ENCODE peak calls at places on chromosomes 2 and 18, in ten cellular contexts. One of them, this sample, is unnamed.
A peak's percentile ranks its signal among the peaks of the same experiment; 100 is the strongest.

GRCh38 chr2:181785677-181786344 is 105.5 kb upstream of the NEUROD1 start:
- DNase-seq in AG09309: peak; percentile 83
- DNase-seq in GM12865: no peak
- DNase-seq in AG09319: peak; percentile 60
- DNase-seq in mammary epithelial cell: peak; percentile 88
- DNase-seq in foreskin fibroblast: peak; percentile 69
- DNase-seq in stomach: no peak
- DNase-seq in body of pancreas: no peak
- DNase-seq in HFF-Myc: peak; percentile 67
- DNase-seq in colonic mucosa: no peak
- DNase-seq in this sample: no peak

GRCh38 chr18:9673296-9674251 is 34.5 kb upstream of the RAB31 start:
- DNase-seq in AG09319: peak; percentile 35
- DNase-seq in GM12865: peak; percentile 96
- DNase-seq in mammary epithelial cell: peak; percentile 99
- DNase-seq in colonic mucosa: peak; percentile 61
- DNase-seq in AG09309: no peak
- DNase-seq in foreskin fibroblast: peak; percentile 77
- DNase-seq in HFF-Myc: no peak
- DNase-seq in stomach: peak; percentile 74
- DNase-seq in body of pancreas: peak; percentile 94
- DNase-seq in this sample: peak; percentile 54

GRCh38 chr2:117272975-117273671 is 541.4 kb upstream of the DDX18 start:
- DNase-seq in AG09309: no peak
- DNase-seq in HFF-Myc: no peak
- DNase-seq in GM12865: no peak
- DNase-seq in AG09319: no peak
- DNase-seq in foreskin fibroblast: no peak
- DNase-seq in mammary epithelial cell: no peak
- DNase-seq in colonic mucosa: no peak
- DNase-seq in stomach: no peak
- DNase-seq in body of pancreas: no peak
- DNase-seq in this sample: no peak

GRCh38 chr2:96700086-96700485 is 39.8 kb downstream of the LMAN2L start:
- DNase-seq in body of pancreas: no peak
- DNase-seq in foreskin fibroblast: no peak
- DNase-seq in GM12865: no peak
- DNase-seq in mammary epithelial cell: no peak
- DNase-seq in AG09319: no peak
- DNase-seq in colonic mucosa: no peak
- DNase-seq in stomach: no peak
- DNase-seq in HFF-Myc: no peak
- DNase-seq in AG09309: no peak
- DNase-seq in this sample: no peak

GRCh38 chr2:169324581-169325260 is 37.6 kb downstream of the LRP2 start:
- DNase-seq in foreskin fibroblast: no peak
- DNase-seq in AG09309: no peak
- DNase-seq in body of pancreas: no peak
- DNase-seq in HFF-Myc: no peak
- DNase-seq in mammary epithelial cell: no peak
- DNase-seq in colonic mucosa: no peak
- DNase-seq in stomach: no peak
- DNase-seq in GM12865: no peak
- DNase-seq in AG09319: no peak
- DNase-seq in this sample: no peak

GRCh38 chr2:219707496-219708285 is 80.3 kb downstream of the SLC4A3 start:
- DNase-seq in mammary epithelial cell: no peak
- DNase-seq in colonic mucosa: no peak
- DNase-seq in body of pancreas: no peak
- DNase-seq in AG09309: no peak
- DNase-seq in foreskin fibroblast: no peak
- DNase-seq in stomach: no peak
- DNase-seq in HFF-Myc: no peak
- DNase-seq in AG09319: no peak
- DNase-seq in GM12865: no peak
- DNase-seq in this sample: no peak

GRCh38 chr2:79887747-79888374 is 375.0 kb downstream of the CTNNA2 start:
- DNase-seq in AG09309: peak; percentile 2
- DNase-seq in AG09319: peak; percentile 24
- DNase-seq in foreskin fibroblast: peak; percentile 25
- DNase-seq in HFF-Myc: peak; percentile 25
- DNase-seq in mammary epithelial cell: peak; percentile 25
- DNase-seq in body of pancreas: peak; percentile 57
- DNase-seq in stomach: no peak
- DNase-seq in colonic mucosa: peak; percentile 34
- DNase-seq in GM12865: peak; percentile 59
- DNase-seq in this sample: peak; percentile 16

GRCh38 chr18:27121108-27121507 is 64.0 kb downstream of the CHST9 start:
- DNase-seq in body of pancreas: no peak
- DNase-seq in GM12865: no peak
- DNase-seq in foreskin fibroblast: no peak
- DNase-seq in stomach: no peak
- DNase-seq in AG09309: no peak
- DNase-seq in mammary epithelial cell: peak; percentile 49
- DNase-seq in AG09319: no peak
- DNase-seq in colonic mucosa: no peak
- DNase-seq in HFF-Myc: no peak
- DNase-seq in this sample: no peak

GRCh38 chr2:187299122-187299906 is 148.7 kb downstream of the CALCRL start:
- DNase-seq in HFF-Myc: peak; percentile 22
- DNase-seq in colonic mucosa: no peak
- DNase-seq in AG09309: no peak
- DNase-seq in GM12865: peak; percentile 24
- DNase-seq in stomach: no peak
- DNase-seq in mammary epithelial cell: no peak
- DNase-seq in body of pancreas: no peak
- DNase-seq in AG09319: no peak
- DNase-seq in foreskin fibroblast: no peak
- DNase-seq in this sample: no peak

GRCh38 chr2:70948350-70949003 is 12.8 kb downstream of the ATP6V1B1 start:
- DNase-seq in AG09309: no peak
- DNase-seq in foreskin fibroblast: peak; percentile 62
- DNase-seq in GM12865: peak; percentile 65
- DNase-seq in body of pancreas: peak; percentile 81
- DNase-seq in mammary epithelial cell: peak; percentile 50
- DNase-seq in AG09319: peak; percentile 42
- DNase-seq in HFF-Myc: peak; percentile 44
- DNase-seq in colonic mucosa: peak; percentile 85
- DNase-seq in stomach: peak; percentile 83
- DNase-seq in this sample: peak; percentile 85

GRCh38 chr18:32470713-32471633 is at the start of gene GAREM1:
- DNase-seq in mammary epithelial cell: peak; percentile 97
- DNase-seq in body of pancreas: peak; percentile 98
- DNase-seq in AG09309: peak; percentile 88
- DNase-seq in foreskin fibroblast: peak; percentile 97
- DNase-seq in stomach: peak; percentile 96
- DNase-seq in AG09319: peak; percentile 96
- DNase-seq in colonic mucosa: peak; percentile 95
- DNase-seq in HFF-Myc: peak; percentile 78
- DNase-seq in GM12865: peak; percentile 93
- DNase-seq in this sample: peak; percentile 79
- TF ChIP-seq CTCF in mammary epithelial cell: peak; percentile 71
- TF ChIP-seq CTCF in body of pancreas: peak; percentile 96
- TF ChIP-seq CTCF in AG09309: peak; percentile 62
- TF ChIP-seq CTCF in foreskin fibroblast: peak; percentile 61
- TF ChIP-seq CTCF in stomach: no peak
- TF ChIP-seq CTCF in AG09319: peak; percentile 61
- TF ChIP-seq CTCF in colonic mucosa: peak; percentile 38
- TF ChIP-seq CTCF in HFF-Myc: peak; percentile 33
- TF ChIP-seq CTCF in GM12865: peak; percentile 43
- TF ChIP-seq CTCF in this sample: peak; percentile 50

GRCh38 chr2:158459161-158460003 is 2.6 kb downstream of the PKP4 start:
- DNase-seq in AG09319: no peak
- DNase-seq in colonic mucosa: no peak
- DNase-seq in foreskin fibroblast: no peak
- DNase-seq in mammary epithelial cell: peak; percentile 28
- DNase-seq in HFF-Myc: no peak
- DNase-seq in GM12865: no peak
- DNase-seq in stomach: no peak
- DNase-seq in body of pancreas: no peak
- DNase-seq in AG09309: no peak
- DNase-seq in this sample: no peak

GRCh38 chr2:158457092-158457825 is 507 bp downstream of the PKP4 start:
- DNase-seq in mammary epithelial cell: peak; percentile 73
- DNase-seq in body of pancreas: peak; percentile 60
- DNase-seq in HFF-Myc: no peak
- DNase-seq in colonic mucosa: peak; percentile 72
- DNase-seq in AG09309: no peak
- DNase-seq in GM12865: peak; percentile 69
- DNase-seq in stomach: peak; percentile 65
- DNase-seq in AG09319: no peak
- DNase-seq in foreskin fibroblast: peak; percentile 55
- DNase-seq in this sample: peak; percentile 57

GRCh38 chr2:158456309-158457066 is at the start of the genes CCDC148 and PKP4:
- DNase-seq in body of pancreas: peak; percentile 92
- DNase-seq in AG09309: peak; percentile 55
- DNase-seq in colonic mucosa: peak; percentile 90
- DNase-seq in mammary epithelial cell: peak; percentile 94
- DNase-seq in AG09319: peak; percentile 79
- DNase-seq in foreskin fibroblast: peak; percentile 92
- DNase-seq in GM12865: peak; percentile 94
- DNase-seq in HFF-Myc: peak; percentile 66
- DNase-seq in stomach: peak; percentile 90
- DNase-seq in this sample: peak; percentile 94

GRCh38 chr2:158458617-158458920 is 1.8 kb downstream of the PKP4 start:
- DNase-seq in stomach: no peak
- DNase-seq in HFF-Myc: no peak
- DNase-seq in mammary epithelial cell: no peak
- DNase-seq in body of pancreas: no peak
- DNase-seq in GM12865: no peak
- DNase-seq in foreskin fibroblast: no peak
- DNase-seq in AG09309: no peak
- DNase-seq in colonic mucosa: no peak
- DNase-seq in AG09319: no peak
- DNase-seq in this sample: no peak

DNA sequence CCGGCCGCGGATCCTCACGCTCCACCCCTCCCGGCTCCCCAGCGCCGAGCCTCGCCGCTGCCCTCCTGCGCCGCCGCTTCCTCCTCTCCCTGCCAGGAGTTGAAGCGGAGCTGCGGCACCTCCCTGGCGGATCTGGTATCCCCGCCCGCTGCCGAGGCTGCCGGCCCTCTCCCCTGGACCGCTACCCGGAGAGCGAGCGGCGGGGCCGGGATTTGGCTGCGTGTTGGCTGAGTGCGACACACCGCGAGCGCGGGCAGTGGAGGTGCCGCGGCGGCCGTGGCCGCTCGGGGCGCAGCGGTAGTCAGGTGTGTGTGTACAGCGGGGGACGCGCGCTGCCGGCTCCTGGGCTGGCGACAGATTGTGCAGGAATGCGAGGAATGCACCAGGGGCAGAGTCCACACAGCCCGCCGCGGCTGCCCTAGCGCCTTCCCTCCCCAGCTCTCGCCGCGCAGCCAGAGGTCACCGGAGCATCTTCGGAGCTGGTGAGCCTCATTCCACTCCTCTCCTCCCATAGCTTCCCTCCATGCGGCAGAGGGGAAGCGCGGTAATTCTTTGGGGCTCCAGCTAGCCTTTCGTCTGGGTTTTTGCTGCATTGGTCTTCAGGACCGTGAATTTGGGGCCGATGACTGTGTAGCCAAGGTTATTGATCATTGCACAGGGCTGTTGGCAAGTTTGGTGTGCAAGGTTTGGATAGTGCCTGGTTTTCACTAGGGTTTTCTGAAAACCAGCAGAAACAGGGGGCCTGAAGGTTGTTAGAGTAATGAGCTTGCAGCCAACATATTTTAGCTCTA is 1.3 kb downstream of the PKP4 start:
- DNase-seq in HFF-Myc: no peak
- DNase-seq in AG09319: no peak
- DNase-seq in body of pancreas: peak; percentile 91
- DNase-seq in GM12865: peak; percentile 76
- DNase-seq in colonic mucosa: peak; percentile 85
- DNase-seq in foreskin fibroblast: peak; percentile 54
- DNase-seq in stomach: peak; percentile 90
- DNase-seq in mammary epithelial cell: peak; percentile 77
- DNase-seq in AG09309: no peak
- DNase-seq in this sample: peak; percentile 60
- TF ChIP-seq CTCF in HFF-Myc: peak; percentile 0
- TF ChIP-seq CTCF in AG09319: peak; percentile 12
- TF ChIP-seq CTCF in body of pancreas: peak; percentile 20
- TF ChIP-seq CTCF in GM12865: peak; percentile 50
- TF ChIP-seq CTCF in colonic mucosa: no peak
- TF ChIP-seq CTCF in foreskin fibroblast: no peak
- TF ChIP-seq CTCF in stomach: no peak
- TF ChIP-seq CTCF in mammary epithelial cell: peak; percentile 39
- TF ChIP-seq CTCF in AG09309: no peak
- TF ChIP-seq CTCF in this sample: peak; percentile 41

DNA sequence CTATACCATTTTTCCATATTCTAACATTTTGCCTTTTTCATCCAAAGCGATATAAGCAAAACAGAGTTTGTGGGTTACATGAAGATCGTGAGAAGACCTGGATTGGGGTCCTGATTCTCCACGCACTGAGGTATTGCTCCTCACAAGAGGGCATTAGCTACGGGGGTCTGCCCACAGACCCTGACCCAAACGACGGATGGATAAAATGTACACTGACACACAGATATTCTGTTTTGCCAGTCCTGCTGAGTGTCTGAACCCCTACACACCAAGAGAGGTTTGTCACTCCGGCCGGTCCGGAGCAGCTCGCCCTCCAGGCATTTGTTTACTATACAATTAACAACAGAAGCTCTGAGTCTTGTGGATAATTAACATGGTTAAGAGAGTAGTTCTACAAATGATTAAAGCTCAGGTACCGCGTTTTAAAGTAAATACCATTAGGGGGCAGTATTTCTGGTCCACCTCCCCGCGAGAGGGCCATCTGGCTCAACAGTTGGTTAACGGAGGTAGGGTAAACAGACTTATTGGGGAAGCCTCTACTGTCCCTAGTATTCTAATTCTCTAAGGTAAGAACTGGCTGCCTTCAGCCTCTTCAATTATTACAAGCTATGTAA is 28.4 kb downstream of the SCYGR8 start:
- DNase-seq in GM12865: peak; percentile 58
- DNase-seq in stomach: no peak
- DNase-seq in AG09309: no peak
- DNase-seq in colonic mucosa: no peak
- DNase-seq in mammary epithelial cell: no peak
- DNase-seq in HFF-Myc: no peak
- DNase-seq in body of pancreas: no peak
- DNase-seq in foreskin fibroblast: no peak
- DNase-seq in AG09319: no peak
- DNase-seq in this sample: peak; percentile 30
- TF ChIP-seq CTCF in GM12865: peak; percentile 37
- TF ChIP-seq CTCF in stomach: no peak
- TF ChIP-seq CTCF in AG09309: peak; percentile 16
- TF ChIP-seq CTCF in colonic mucosa: peak; percentile 14
- TF ChIP-seq CTCF in mammary epithelial cell: no peak
- TF ChIP-seq CTCF in HFF-Myc: peak; percentile 33
- TF ChIP-seq CTCF in body of pancreas: no peak
- TF ChIP-seq CTCF in foreskin fibroblast: peak; percentile 20
- TF ChIP-seq CTCF in AG09319: no peak
- TF ChIP-seq CTCF in this sample: peak; percentile 46

DNA sequence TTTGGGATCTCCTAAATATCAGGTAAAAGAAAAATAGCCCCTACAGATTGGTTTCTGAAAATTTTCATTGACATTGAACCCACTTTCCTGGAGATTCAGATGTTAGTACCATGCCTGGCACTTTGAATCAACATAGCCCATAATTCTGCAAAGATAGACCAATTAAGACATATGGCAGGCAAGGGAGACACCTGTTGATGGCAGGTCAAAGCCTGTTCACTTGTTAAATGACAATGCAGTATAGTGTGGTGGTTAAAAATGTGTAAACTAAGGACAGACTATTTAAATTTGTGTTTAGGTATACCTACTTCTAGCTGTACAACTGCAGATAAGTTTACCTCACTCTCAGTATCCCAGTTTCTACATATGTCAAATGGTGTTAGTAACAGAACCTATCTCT is 178.1 kb upstream of the MMADHC start:
- DNase-seq in GM12865: no peak
- DNase-seq in HFF-Myc: no peak
- DNase-seq in AG09319: no peak
- DNase-seq in AG09309: no peak
- DNase-seq in stomach: no peak
- DNase-seq in foreskin fibroblast: no peak
- DNase-seq in colonic mucosa: no peak
- DNase-seq in body of pancreas: no peak
- DNase-seq in mammary epithelial cell: no peak
- DNase-seq in this sample: no peak
- TF ChIP-seq CTCF in GM12865: no peak
- TF ChIP-seq CTCF in HFF-Myc: no peak
- TF ChIP-seq CTCF in AG09319: no peak
- TF ChIP-seq CTCF in AG09309: no peak
- TF ChIP-seq CTCF in stomach: no peak
- TF ChIP-seq CTCF in foreskin fibroblast: no peak
- TF ChIP-seq CTCF in colonic mucosa: no peak
- TF ChIP-seq CTCF in body of pancreas: no peak
- TF ChIP-seq CTCF in mammary epithelial cell: peak; percentile 36
- TF ChIP-seq CTCF in this sample: no peak

This sample was measured in activated CD8-positive, alpha-beta T cell treated with anti-CD3 and anti-CD28 coated beads for 36 hours.